ENCODE peak calls at places on chromosome 7, in eight cellular contexts. T is non-pigmented ciliary epithelial cell; H is HEK293T; B is cerebellum; E is AG20443; M is CD4-positive, alpha-beta T cell; C is NCI-H1417; S is upper lobe of right lung. U is an unnamed sample.

GRCh38 chr7:132840197-132840596 is 241.7 kb downstream of the CHCHD3 start:
- DNase-seq in S (no peak), H (no peak), C (no peak), E (no peak), T (no peak), B (no peak), M (no peak), U (no peak)

GRCh38 chr7:11642841-11643240 is 189.2 kb downstream of the THSD7A start:
- DNase-seq in E (no peak), B (no peak), T (no peak), S (no peak), C (peak), H (no peak), M (no peak), U (no peak)

GRCh38 chr7:46486264-46487206 is 565.5 kb upstream of the IGFBP3 start:
- DNase-seq in E (peak), H (no peak), T (peak), B (no peak), C (no peak), M (no peak), S (no peak), U (peak)

GRCh38 chr7:82713506-82713905 is 269.9 kb upstream of the CACNA2D1 start:
- DNase-seq in B (no peak), H (no peak), T (no peak), C (no peak), M (no peak), S (no peak), E (no peak), U (no peak)

GRCh38 chr7:76065016-76065612 is 17.2 kb downstream of the MDH2 start:
- DNase-seq in E (peak), T (no peak), M (no peak), H (no peak), B (no peak), S (no peak), C (no peak), U (no peak)

GRCh38 chr7:33932832-33933468 is 27.6 kb downstream of the BMPER start:
- DNase-seq in E (peak), B (peak), H (peak), M (peak), T (peak), S (peak), C (peak), U (peak)

GRCh38 chr7:27184342-27185012 is 555 bp downstream of the HOXA11 start:
- DNase-seq in B (no peak), S (peak), T (no peak), H (no peak), E (no peak), C (peak), M (no peak), U (peak)

GRCh38 chr7:44853391-44853790 is 5.5 kb upstream of the H2AZ2 start:
- DNase-seq in H (no peak), S (no peak), C (no peak), B (no peak), E (no peak), T (no peak), M (no peak), U (no peak)

GRCh38 chr7:149599636-149600206 is 102.1 kb upstream of the ZNF746 start:
- DNase-seq in S (no peak), T (no peak), B (no peak), C (no peak), H (no peak), M (no peak), E (no peak), U (no peak)

GRCh38 chr7:81470724-81471379 is 299.0 kb downstream of the HGF start:
- DNase-seq in S (no peak), M (no peak), C (no peak), B (no peak), E (no peak), H (no peak), T (no peak), U (no peak)

GRCh38 chr7:135281363-135281949 is 47.8 kb downstream of the STRA8 start:
- DNase-seq in S (peak), H (peak), B (peak), C (peak), M (peak), E (peak), T (peak), U (peak)

GRCh38 chr7:35648367-35648766 is 46.6 kb downstream of the HERPUD2 start:
- DNase-seq in S (no peak), C (no peak), M (no peak), B (no peak), T (no peak), H (no peak), E (no peak), U (no peak)

GRCh38 chr7:876972-877311 is 588 bp downstream of the GET4 start:
- DNase-seq in H (no peak), B (no peak), T (no peak), M (no peak), E (no peak), C (no peak), S (no peak), U (peak)